ENCODE peak calls at places on chromosomes 12 and 14, in four cellular contexts. C is NCI-H1105; F is stimulated activated CD4-positive, alpha-beta T cell treated with anti-CD3 and anti-CD28 coated beads, Interleukin-4, amount 100 ng/mL, for 48 hours; G is fibroblast of pulmonary artery. D is an unnamed sample.
A peak's percentile ranks its signal among the peaks of the same experiment; 100 is the strongest.

GRCh38 chr14:99351166-99352007 is 79.4 kb upstream of the BCL11B start:
- DNase-seq in G (no peak), C (no peak), F (no peak), D (no peak)

GRCh38 chr14:35342160-35343010 is 50.2 kb downstream of the PSMA6 start:
- DNase-seq in F (no peak), C (no peak), G (peak; percentile 45), D (no peak)

GRCh38 chr12:88393017-88393767 is 187.1 kb downstream of the KITLG start:
- DNase-seq in G (peak; percentile 60), F (no peak), C (no peak), D (peak; percentile 16)

GRCh38 chr14:102591372-102591943 is 991 bp upstream of the RCOR1 start:
- DNase-seq in F (no peak), G (no peak), C (peak; percentile 41), D (peak; percentile 47)

GRCh38 chr12:84661732-84662326 is 250.8 kb downstream of the SLC6A15 start:
- DNase-seq in F (no peak), G (peak; percentile 15), C (no peak), D (no peak)

GRCh38 chr12:6056406-6057211 is 67.9 kb downstream of the VWF start:
- DNase-seq in C (no peak), G (no peak), F (no peak), D (peak; percentile 43)

GRCh38 chr12:98185606-98186005 is 329.8 kb upstream of the TMPO start:
- DNase-seq in F (no peak), G (peak; percentile 46), C (no peak), D (no peak)

GRCh38 chr14:90758959-90759358 is 57.3 kb downstream of the TTC7B start:
- DNase-seq in F (peak; percentile 12), C (no peak), G (peak; percentile 31), D (peak; percentile 12)

GRCh38 chr12:102216086-102216691 is 18.6 kb upstream of the PMCH start:
- DNase-seq in G (peak; percentile 71), C (no peak), F (no peak), D (no peak)

GRCh38 chr12:68042212-68042699 is 53.0 kb downstream of the IFNG-AS1 start:
- DNase-seq in G (peak; percentile 3), C (peak; percentile 47), F (no peak), D (peak; percentile 49)

GRCh38 chr12:109020750-109021380 is at the start of gene SVOP:
- DNase-seq in F (peak; percentile 21), C (peak; percentile 83), G (peak; percentile 85), D (peak; percentile 28)

GRCh38 chr14:92922883-92923743 is at the start of gene CHGA:
- DNase-seq in C (peak; percentile 77), G (peak; percentile 52), F (peak; percentile 45), D (peak; percentile 86)

GRCh38 chr12:120381752-120382419 is 12.9 kb upstream of the MSI1 start:
- DNase-seq in F (no peak), C (no peak), G (peak; percentile 53), D (no peak)

GRCh38 chr14:101087614-101088394 is 184.3 kb upstream of the RTL1 start:
- DNase-seq in C (no peak), F (no peak), G (no peak), D (no peak)

GRCh38 chr14:65132855-65133254 is 30.5 kb upstream of the MAX start:
- DNase-seq in F (no peak), G (no peak), C (no peak), D (no peak)

GRCh38 chr12:32331133-32331532 is 68.2 kb upstream of the FGD4 start:
- DNase-seq in G (peak; percentile 45), C (no peak), F (no peak), D (no peak)

GRCh38 chr14:38730420-38730819 is 372.6 kb downstream of the SEC23A start:
- DNase-seq in G (no peak), C (no peak), F (no peak), D (no peak)

GRCh38 chr12:91926810-91927209 is 218.8 kb downstream of the BTG1 start:
- DNase-seq in F (no peak), C (no peak), G (peak; percentile 55), D (no peak)

GRCh38 chr14:76117789-76118188 is 33.9 kb upstream of the GPATCH2L start:
- DNase-seq in G (no peak), F (no peak), C (peak; percentile 84), D (no peak)

GRCh38 chr12:48004941-48005749 is 869 bp upstream of the COL2A1 start:
- DNase-seq in C (no peak), F (no peak), G (no peak), D (peak; percentile 34)

GRCh38 chr14:21090194-21090939 is 8.1 kb downstream of the ZNF219 start:
- DNase-seq in F (peak; percentile 53), C (no peak), G (no peak), D (no peak)

GRCh38 chr14:59055439-59056045 is 132.9 kb upstream of the DAAM1 start:
- DNase-seq in F (no peak), G (peak; percentile 76), C (peak; percentile 50), D (peak; percentile 83)

GRCh38 chr12:114555451-114555850 is 128.5 kb downstream of the TBX3 start:
- DNase-seq in F (no peak), C (no peak), G (no peak), D (no peak)

GRCh38 chr14:100955201-100955600 is 51.7 kb upstream of the RTL1 start:
- DNase-seq in F (no peak), G (peak; percentile 28), C (no peak), D (no peak)

GRCh38 chr12:63362801-63363200 is 211.8 kb upstream of the AVPR1A start:
- DNase-seq in F (no peak), G (no peak), C (peak; percentile 11), D (no peak)

GRCh38 chr12:47896022-47896421 is 8.8 kb downstream of the VDR start:
- DNase-seq in G (no peak), F (no peak), C (no peak), D (no peak)

GRCh38 chr12:95286713-95287112 is 69.1 kb downstream of the VEZT start:
- DNase-seq in F (no peak), C (no peak), G (no peak), D (no peak)

GRCh38 chr14:69842671-69843407 is 36.4 kb upstream of the SMOC1 start:
- DNase-seq in C (peak; percentile 66), F (no peak), G (no peak), D (no peak)

GRCh38 chr12:68067762-68068376 is 78.6 kb downstream of the IFNG-AS1 start:
- DNase-seq in C (no peak), F (no peak), G (peak; percentile 1), D (no peak)

GRCh38 chr12:27472604-27473003 is 26.1 kb downstream of the SMCO2 start:
- DNase-seq in G (no peak), F (no peak), C (no peak), D (no peak)

GRCh38 chr12:90091809-90092208 is 383.2 kb upstream of the ATP2B1 start:
- DNase-seq in G (no peak), C (no peak), F (no peak), D (no peak)

GRCh38 chr12:50618864-50619609 is 114.3 kb downstream of the DIP2B start:
- DNase-seq in G (peak; percentile 71), C (no peak), F (no peak), D (no peak)

GRCh38 chr14:57871487-57872080 is 5.7 kb upstream of the SLC35F4 start:
- DNase-seq in F (no peak), C (no peak), G (peak; percentile 70), D (peak; percentile 52)

GRCh38 chr12:59191372-59191771 is 271.1 kb upstream of the LRIG3 start:
- DNase-seq in G (no peak), C (no peak), F (no peak), D (no peak)

GRCh38 chr12:71187379-71187778 is 29.6 kb upstream of the TSPAN8 start:
- DNase-seq in G (no peak), C (no peak), F (no peak), D (no peak)

GRCh38 chr14:33219957-33220356 is 281.3 kb downstream of the NPAS3 start:
- DNase-seq in C (no peak), G (no peak), F (no peak), D (no peak)

GRCh38 chr12:95218852-95219171 is 1.2 kb downstream of the VEZT start:
- DNase-seq in C (peak; percentile 37), G (no peak), F (peak; percentile 18), D (peak; percentile 42)

GRCh38 chr12:3671330-3672112 is 81.4 kb downstream of the CRACR2A start:
- DNase-seq in G (no peak), F (no peak), C (no peak), D (no peak)

D was measured in GM20000.